ENCODE peak calls at places on chromosome 15, in seven cellular contexts. U is ovary, Y is IMR-90, S is right lobe of liver, G is HCT116, T is heart left ventricle, K is adrenal gland. Q is an unnamed sample.

GRCh38 chr15:40161693-40162401 is 978 bp downstream of the BUB1B start:
- DNase-seq in U (no peak), Y (no peak), S (no peak), G (no peak), T (no peak), K (no peak), Q (no peak)

GRCh38 chr15:37031198-37031597 is 69.2 kb downstream of the MEIS2 start:
- DNase-seq in U (no peak), Y (peak; percentile 94), S (no peak), G (no peak), T (no peak), K (no peak), Q (no peak)

GRCh38 chr15:98669638-98670037 is 21.3 kb downstream of the IGF1R start:
- DNase-seq in U (no peak), Y (no peak), S (no peak), G (no peak), T (no peak), K (no peak), Q (no peak)

GRCh38 chr15:71444032-71444810 is 328.9 kb downstream of the THSD4 start:
- DNase-seq in U (no peak), Y (no peak), S (no peak), G (no peak), T (no peak), K (no peak), Q (no peak)

GRCh38 chr15:58185439-58185838 is 47.3 kb downstream of the AQP9 start:
- DNase-seq in U (no peak), Y (no peak), S (no peak), G (no peak), T (no peak), K (no peak), Q (no peak)

GRCh38 chr15:25684521-25685215 is 178.5 kb downstream of the ATP10A start:
- DNase-seq in U (no peak), Y (peak; percentile 80), S (no peak), G (no peak), T (no peak), K (peak; percentile 79), Q (peak; percentile 18)

GRCh38 chr15:68536331-68537095 is 42.3 kb upstream of the CORO2B start:
- DNase-seq in U (no peak), Y (peak; percentile 98), S (no peak), G (no peak), T (no peak), K (no peak), Q (no peak)

GRCh38 chr15:48367483-48367882 is 36.3 kb downstream of the DUT start:
- DNase-seq in U (no peak), Y (no peak), S (no peak), G (no peak), T (no peak), K (no peak), Q (no peak)

GRCh38 chr15:70362911-70363310 is 265.2 kb upstream of the TLE3 start:
- DNase-seq in U (peak; percentile 27), Y (peak; percentile 18), S (peak; percentile 44), G (peak; percentile 8), T (peak; percentile 70), K (peak; percentile 61), Q (peak; percentile 52)

GRCh38 chr15:39149636-39150035 is 431.2 kb upstream of the THBS1 start:
- DNase-seq in U (no peak), Y (no peak), S (no peak), G (no peak), T (no peak), K (no peak), Q (no peak)

GRCh38 chr15:56715220-56715619 is 18.1 kb downstream of the ZNF280D start:
- DNase-seq in U (no peak), Y (peak; percentile 11), S (no peak), G (no peak), T (no peak), K (no peak), Q (no peak)

GRCh38 chr15:88727439-88727838 is 75.8 kb upstream of the ACAN start:
- DNase-seq in U (no peak), Y (no peak), S (no peak), G (no peak), T (no peak), K (no peak), Q (no peak)

GRCh38 chr15:39786444-39787056 is 3.9 kb upstream of the FSIP1 start:
- DNase-seq in U (no peak), Y (peak; percentile 75), S (no peak), G (peak; percentile 22), T (no peak), K (no peak), Q (no peak)

GRCh38 chr15:85313339-85313738 is 67.1 kb upstream of the AKAP13 start:
- DNase-seq in U (no peak), Y (peak; percentile 54), S (no peak), G (no peak), T (no peak), K (no peak), Q (no peak)

GRCh38 chr15:85312486-85312885 is 67.9 kb upstream of the AKAP13 start:
- DNase-seq in U (no peak), Y (peak; percentile 85), S (no peak), G (no peak), T (no peak), K (no peak), Q (no peak)

GRCh38 chr15:85314139-85314538 is 66.3 kb upstream of the AKAP13 start:
- DNase-seq in U (no peak), Y (peak; percentile 30), S (no peak), G (no peak), T (no peak), K (no peak), Q (no peak)

GRCh38 chr15:85311647-85312046 is 68.8 kb upstream of the AKAP13 start:
- DNase-seq in U (no peak), Y (no peak), S (no peak), G (no peak), T (no peak), K (no peak), Q (no peak)

GRCh38 chr15:85312925-85313324 is 67.5 kb upstream of the AKAP13 start:
- DNase-seq in U (no peak), Y (peak; percentile 53), S (no peak), G (no peak), T (no peak), K (no peak), Q (no peak)
- TF ChIP-seq POLR2A in U (no peak), Y (no peak), S (no peak), G (no peak), T (no peak), K (no peak), Q (no peak)

GRCh38 chr15:41491889-41492288 is 1.8 kb upstream of the ITPKA start:
- DNase-seq in U (no peak), Y (no peak), S (no peak), G (no peak), T (no peak), K (no peak), Q (no peak)

GRCh38 chr15:41494190-41494921 is 682 bp downstream of the ITPKA start:
- DNase-seq in U (no peak), Y (no peak), S (peak; percentile 42), G (no peak), T (peak; percentile 61), K (peak; percentile 58), Q (peak; percentile 37)

GRCh38 chr15:41492597-41493204 is 973 bp upstream of the ITPKA start:
- DNase-seq in U (no peak), Y (no peak), S (no peak), G (no peak), T (no peak), K (no peak), Q (no peak)

GRCh38 chr15:41493902-41494189 is 172 bp downstream of the ITPKA start:
- DNase-seq in U (no peak), Y (no peak), S (no peak), G (no peak), T (no peak), K (no peak), Q (no peak)

GRCh38 chr15:41493205-41493901 is at the start of gene ITPKA:
- DNase-seq in U (peak; percentile 57), Y (peak; percentile 78), S (peak; percentile 80), G (no peak), T (peak; percentile 86), K (peak; percentile 89), Q (peak; percentile 65)
- TF ChIP-seq POLR2A in U (no peak), Y (no peak), S (peak; percentile 46), G (no peak), T (no peak), K (peak; percentile 56), Q (no peak)

GRCh38 chr15:66386204-66387123 is at the start of gene MAP2K1:
- DNase-seq in U (peak; percentile 99), Y (peak; percentile 96), S (peak; percentile 99), G (peak; percentile 90), T (peak; percentile 100), K (peak; percentile 99), Q (peak; percentile 99)
- TF ChIP-seq POLR2A in U (peak; percentile 52), Y (peak; percentile 93), S (peak; percentile 88), G (peak; percentile 52), T (peak; percentile 72), K (peak; percentile 83), Q (peak; percentile 89)

GRCh38 chr15:52134502-52135144 is 22.0 kb upstream of the BCL2L10 start:
- DNase-seq in U (no peak), Y (no peak), S (peak; percentile 94), G (no peak), T (no peak), K (peak; percentile 38), Q (no peak)
- TF ChIP-seq POLR2A in U (no peak), Y (no peak), S (no peak), G (no peak), T (no peak), K (no peak), Q (no peak)

DNA sequence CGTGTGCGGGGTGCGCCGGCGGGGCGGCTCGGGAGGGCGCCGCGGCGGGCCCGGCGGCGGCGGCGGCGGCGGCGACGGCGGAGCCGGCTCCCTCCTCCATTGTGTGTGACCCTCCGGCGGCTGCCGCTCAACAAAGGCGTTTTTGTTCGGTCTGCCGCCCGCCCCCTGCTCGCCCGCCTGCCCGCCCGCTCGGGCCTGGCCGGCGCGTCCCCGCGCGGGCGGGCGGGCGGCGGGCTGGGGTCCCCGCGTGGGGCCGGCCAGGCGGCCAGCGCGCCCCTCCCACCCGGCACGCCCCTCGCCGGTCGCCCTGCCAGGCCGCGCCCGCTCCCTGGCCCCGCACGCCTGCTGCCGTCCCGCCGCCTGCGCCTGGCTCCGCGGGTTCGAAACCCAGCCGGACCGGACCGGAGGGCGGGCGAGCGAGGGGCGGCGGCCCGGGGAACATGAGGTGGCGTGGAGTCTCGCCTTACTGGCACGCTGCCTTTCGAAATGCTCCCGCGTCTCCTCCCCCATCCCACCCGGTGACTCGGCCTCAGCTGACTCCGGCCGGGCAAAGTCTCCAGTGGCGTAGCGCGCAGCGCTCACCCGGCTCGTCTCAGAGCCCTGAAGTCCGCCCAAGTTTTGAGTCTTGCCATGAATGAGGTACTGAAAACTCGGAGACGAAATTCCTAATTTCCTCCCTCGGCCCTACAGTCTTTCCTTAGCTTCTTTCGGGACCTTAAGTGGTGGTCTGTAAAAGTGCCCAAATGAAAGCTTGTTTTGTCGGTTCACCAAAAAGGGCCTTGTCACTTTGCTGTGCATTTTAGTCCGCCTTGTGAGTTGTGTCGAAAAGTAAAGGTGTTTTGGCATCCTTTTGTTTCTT is 604 bp downstream of the MAPK6 start:
- DNase-seq in U (peak; percentile 82), Y (peak; percentile 89), S (peak; percentile 92), G (no peak), T (peak; percentile 90), K (peak; percentile 92), Q (peak; percentile 85)
- TF ChIP-seq POLR2A in U (peak; percentile 57), Y (peak; percentile 92), S (peak; percentile 95), G (no peak), T (peak; percentile 45), K (peak; percentile 97), Q (no peak)